ENCODE peak calls at places on chromosomes 5 and 9, in six cellular contexts. One of them, this sample, is unnamed. For H3K27me3, the result is how much of the 10 kb centered on the place peaks cover.

GRCh38 chr9:96852676-96853075 is 1.6 kb downstream of the ZNF782 start:
- DNase-seq in colonic mucosa: no peak
- DNase-seq in CD8-positive, alpha-beta T cell: no peak
- DNase-seq in mesendoderm: no peak
- DNase-seq in psoas muscle: no peak
- DNase-seq in upper lobe of right lung: no peak
- DNase-seq in this sample: no peak

GRCh38 chr9:7802666-7803065 is 3.1 kb upstream of the DMAC1 start:
- DNase-seq in CD8-positive, alpha-beta T cell: no peak
- DNase-seq in colonic mucosa: no peak
- DNase-seq in psoas muscle: no peak
- DNase-seq in upper lobe of right lung: no peak
- DNase-seq in mesendoderm: no peak
- DNase-seq in this sample: no peak

GRCh38 chr5:171616002-171616780 is 169.4 kb upstream of the SMIM23 start:
- DNase-seq in colonic mucosa: no peak
- DNase-seq in mesendoderm: peak
- DNase-seq in upper lobe of right lung: no peak
- DNase-seq in psoas muscle: no peak
- DNase-seq in CD8-positive, alpha-beta T cell: no peak
- DNase-seq in this sample: no peak

GRCh38 chr5:25995209-25995608 is 1043.2 kb downstream of the CDH9 start:
- DNase-seq in psoas muscle: no peak
- DNase-seq in CD8-positive, alpha-beta T cell: no peak
- DNase-seq in colonic mucosa: no peak
- DNase-seq in upper lobe of right lung: no peak
- DNase-seq in mesendoderm: no peak
- DNase-seq in this sample: no peak

GRCh38 chr5:6556802-6557102 is 76.1 kb downstream of the NSUN2 start:
- DNase-seq in psoas muscle: no peak
- DNase-seq in mesendoderm: no peak
- DNase-seq in colonic mucosa: no peak
- DNase-seq in CD8-positive, alpha-beta T cell: no peak
- DNase-seq in upper lobe of right lung: no peak
- DNase-seq in this sample: no peak

GRCh38 chr5:75886706-75887105 is 169.5 kb upstream of the POC5 start:
- DNase-seq in upper lobe of right lung: no peak
- DNase-seq in CD8-positive, alpha-beta T cell: no peak
- DNase-seq in colonic mucosa: no peak
- DNase-seq in mesendoderm: no peak
- DNase-seq in psoas muscle: no peak
- DNase-seq in this sample: no peak

GRCh38 chr9:97786341-97786740 is 66.7 kb upstream of the FOXE1 start:
- DNase-seq in CD8-positive, alpha-beta T cell: no peak
- DNase-seq in upper lobe of right lung: no peak
- DNase-seq in colonic mucosa: no peak
- DNase-seq in psoas muscle: no peak
- DNase-seq in mesendoderm: peak
- DNase-seq in this sample: no peak

GRCh38 chr5:154287136-154287535 is 96.6 kb downstream of the GALNT10 start:
- DNase-seq in psoas muscle: no peak
- DNase-seq in colonic mucosa: peak
- DNase-seq in CD8-positive, alpha-beta T cell: no peak
- DNase-seq in upper lobe of right lung: peak
- DNase-seq in mesendoderm: peak
- DNase-seq in this sample: peak

GRCh38 chr9:22055090-22055489 is 46.0 kb upstream of the CDKN2B start:
- DNase-seq in psoas muscle: no peak
- DNase-seq in CD8-positive, alpha-beta T cell: no peak
- DNase-seq in mesendoderm: no peak
- DNase-seq in upper lobe of right lung: no peak
- DNase-seq in colonic mucosa: no peak
- DNase-seq in this sample: no peak

GRCh38 chr5:87393331-87393730 is 19.4 kb downstream of the CCNH start:
- DNase-seq in psoas muscle: no peak
- DNase-seq in upper lobe of right lung: no peak
- DNase-seq in colonic mucosa: no peak
- DNase-seq in mesendoderm: no peak
- DNase-seq in CD8-positive, alpha-beta T cell: no peak
- DNase-seq in this sample: no peak

GRCh38 chr9:27189426-27189825 is 80.4 kb downstream of the TEK start:
- DNase-seq in CD8-positive, alpha-beta T cell: no peak
- DNase-seq in mesendoderm: peak
- DNase-seq in upper lobe of right lung: no peak
- DNase-seq in colonic mucosa: no peak
- DNase-seq in psoas muscle: no peak
- DNase-seq in this sample: no peak

GRCh38 chr5:145825751-145826180 is 9.4 kb downstream of the PRELID2 start:
- DNase-seq in colonic mucosa: no peak
- DNase-seq in CD8-positive, alpha-beta T cell: no peak
- DNase-seq in mesendoderm: peak
- DNase-seq in psoas muscle: no peak
- DNase-seq in upper lobe of right lung: no peak
- DNase-seq in this sample: no peak

GRCh38 chr5:159965031-159965837 is 43.7 kb upstream of the TTC1 start:
- DNase-seq in CD8-positive, alpha-beta T cell: no peak
- DNase-seq in psoas muscle: peak
- DNase-seq in mesendoderm: peak
- DNase-seq in upper lobe of right lung: peak
- DNase-seq in colonic mucosa: peak
- DNase-seq in this sample: peak

GRCh38 chr5:126868961-126869451 is 92.1 kb downstream of the LMNB1 start:
- DNase-seq in CD8-positive, alpha-beta T cell: no peak
- DNase-seq in colonic mucosa: no peak
- DNase-seq in psoas muscle: no peak
- DNase-seq in upper lobe of right lung: no peak
- DNase-seq in mesendoderm: peak
- DNase-seq in this sample: no peak

GRCh38 chr9:115204827-115205506 is 87.0 kb upstream of the TNC start:
- DNase-seq in psoas muscle: no peak
- DNase-seq in mesendoderm: no peak
- DNase-seq in CD8-positive, alpha-beta T cell: no peak
- DNase-seq in colonic mucosa: no peak
- DNase-seq in upper lobe of right lung: no peak
- DNase-seq in this sample: no peak

GRCh38 chr9:130662927-130663257 is 1.5 kb upstream of the PRDM12 start:
- DNase-seq in upper lobe of right lung: no peak
- DNase-seq in mesendoderm: no peak
- DNase-seq in psoas muscle: no peak
- DNase-seq in CD8-positive, alpha-beta T cell: no peak
- DNase-seq in colonic mucosa: no peak
- DNase-seq in this sample: no peak

GRCh38 chr5:6631441-6631840 is 1.4 kb downstream of the NSUN2 start:
- DNase-seq in psoas muscle: no peak
- DNase-seq in mesendoderm: no peak
- DNase-seq in upper lobe of right lung: no peak
- DNase-seq in CD8-positive, alpha-beta T cell: no peak
- DNase-seq in colonic mucosa: no peak
- DNase-seq in this sample: no peak

GRCh38 chr5:175803254-175803653 is 68.1 kb upstream of the CPLX2 start:
- DNase-seq in psoas muscle: no peak
- DNase-seq in colonic mucosa: no peak
- DNase-seq in mesendoderm: no peak
- DNase-seq in CD8-positive, alpha-beta T cell: no peak
- DNase-seq in upper lobe of right lung: no peak
- DNase-seq in this sample: no peak

GRCh38 chr5:83197326-83197725 is 120.0 kb downstream of the XRCC4 start:
- DNase-seq in psoas muscle: no peak
- DNase-seq in CD8-positive, alpha-beta T cell: no peak
- DNase-seq in mesendoderm: no peak
- DNase-seq in upper lobe of right lung: no peak
- DNase-seq in colonic mucosa: no peak
- DNase-seq in this sample: no peak

GRCh38 chr5:122844136-122844915 is 1.1 kb upstream of the SNX24 start:
- DNase-seq in psoas muscle: no peak
- DNase-seq in CD8-positive, alpha-beta T cell: no peak
- DNase-seq in upper lobe of right lung: no peak
- DNase-seq in colonic mucosa: peak
- DNase-seq in mesendoderm: peak
- DNase-seq in this sample: no peak

GRCh38 chr9:98760231-98760630 is 36.1 kb downstream of the ANKS6 start:
- DNase-seq in upper lobe of right lung: no peak
- DNase-seq in psoas muscle: no peak
- DNase-seq in CD8-positive, alpha-beta T cell: no peak
- DNase-seq in mesendoderm: no peak
- DNase-seq in colonic mucosa: no peak
- DNase-seq in this sample: no peak

GRCh38 chr5:142012792-142013388 is at the start of gene GNPDA1:
- DNase-seq in colonic mucosa: peak
- DNase-seq in upper lobe of right lung: peak
- DNase-seq in mesendoderm: peak
- DNase-seq in CD8-positive, alpha-beta T cell: peak
- DNase-seq in psoas muscle: peak
- DNase-seq in this sample: peak

GRCh38 chr9:72952914-72953313 is at the start of gene ALDH1A1:
- DNase-seq in mesendoderm: peak
- DNase-seq in psoas muscle: no peak
- DNase-seq in upper lobe of right lung: no peak
- DNase-seq in colonic mucosa: peak
- DNase-seq in CD8-positive, alpha-beta T cell: no peak
- DNase-seq in this sample: no peak

GRCh38 chr9:134789168-134789567 is 91.4 kb upstream of the FCN2 start:
- DNase-seq in CD8-positive, alpha-beta T cell: no peak
- DNase-seq in upper lobe of right lung: no peak
- DNase-seq in psoas muscle: no peak
- DNase-seq in mesendoderm: no peak
- DNase-seq in colonic mucosa: no peak
- DNase-seq in this sample: no peak

GRCh38 chr9:72650206-72650605 is 128.8 kb downstream of the TMC1 start:
- DNase-seq in CD8-positive, alpha-beta T cell: no peak
- DNase-seq in mesendoderm: no peak
- DNase-seq in upper lobe of right lung: no peak
- DNase-seq in psoas muscle: no peak
- DNase-seq in colonic mucosa: no peak
- DNase-seq in this sample: no peak

GRCh38 chr9:27247756-27248155 is 49.2 kb downstream of the EQTN start:
- DNase-seq in CD8-positive, alpha-beta T cell: no peak
- DNase-seq in psoas muscle: no peak
- DNase-seq in upper lobe of right lung: no peak
- DNase-seq in colonic mucosa: peak
- DNase-seq in mesendoderm: peak
- DNase-seq in this sample: no peak

GRCh38 chr9:22214497-22215031 is 205.5 kb upstream of the CDKN2B start:
- DNase-seq in upper lobe of right lung: no peak
- DNase-seq in psoas muscle: no peak
- DNase-seq in mesendoderm: no peak
- DNase-seq in colonic mucosa: no peak
- DNase-seq in CD8-positive, alpha-beta T cell: no peak
- DNase-seq in this sample: no peak

GRCh38 chr9:16458696-16459420 is 411.6 kb downstream of the BNC2 start:
- DNase-seq in colonic mucosa: no peak
- DNase-seq in mesendoderm: no peak
- DNase-seq in CD8-positive, alpha-beta T cell: no peak
- DNase-seq in upper lobe of right lung: no peak
- DNase-seq in psoas muscle: no peak
- DNase-seq in this sample: no peak

GRCh38 chr9:38673399-38673798 is 46.5 kb downstream of the FAM240B start:
- DNase-seq in upper lobe of right lung: no peak
- DNase-seq in mesendoderm: no peak
- DNase-seq in colonic mucosa: no peak
- DNase-seq in CD8-positive, alpha-beta T cell: no peak
- DNase-seq in psoas muscle: no peak
- DNase-seq in this sample: no peak

GRCh38 chr9:117418111-117418510 is 3.3 kb upstream of the ASTN2 start:
- DNase-seq in colonic mucosa: no peak
- DNase-seq in upper lobe of right lung: no peak
- DNase-seq in mesendoderm: no peak
- DNase-seq in psoas muscle: no peak
- DNase-seq in CD8-positive, alpha-beta T cell: no peak
- DNase-seq in this sample: no peak
- H3K27me3 ChIP-seq in colonic mucosa: under half
- H3K27me3 ChIP-seq in upper lobe of right lung: under half
- H3K27me3 ChIP-seq in mesendoderm: under half
- H3K27me3 ChIP-seq in psoas muscle: half or more
- H3K27me3 ChIP-seq in CD8-positive, alpha-beta T cell: under half
- H3K27me3 ChIP-seq in this sample: half or more

DNA sequence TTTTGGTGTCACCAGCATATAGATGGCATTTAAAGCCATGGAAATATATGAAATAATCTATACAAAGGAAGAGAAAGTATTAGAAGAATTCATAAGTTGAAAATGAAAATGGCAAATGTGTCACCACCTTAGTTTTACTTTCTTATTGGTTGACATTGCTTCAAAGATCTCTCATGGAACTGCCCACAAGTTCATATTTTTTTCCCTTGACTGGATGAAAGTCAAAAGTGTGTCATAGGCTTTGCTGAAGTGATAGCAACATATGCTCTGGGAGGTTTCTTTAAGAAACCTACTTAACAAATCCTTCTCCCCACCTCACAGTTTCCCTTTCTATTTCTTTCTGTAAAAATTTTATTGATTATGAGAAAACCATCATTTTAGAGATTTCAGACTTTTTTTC is 127.2 kb downstream of the VPS13A start:
- DNase-seq in mesendoderm: no peak
- DNase-seq in colonic mucosa: no peak
- DNase-seq in upper lobe of right lung: no peak
- DNase-seq in CD8-positive, alpha-beta T cell: no peak
- DNase-seq in psoas muscle: no peak
- DNase-seq in this sample: no peak
- H3K27ac ChIP-seq in mesendoderm: no peak
- H3K27ac ChIP-seq in colonic mucosa: no peak
- H3K27ac ChIP-seq in upper lobe of right lung: no peak
- H3K27ac ChIP-seq in CD8-positive, alpha-beta T cell: no peak
- H3K27ac ChIP-seq in psoas muscle: no peak
- H3K27ac ChIP-seq in this sample: no peak

DNA sequence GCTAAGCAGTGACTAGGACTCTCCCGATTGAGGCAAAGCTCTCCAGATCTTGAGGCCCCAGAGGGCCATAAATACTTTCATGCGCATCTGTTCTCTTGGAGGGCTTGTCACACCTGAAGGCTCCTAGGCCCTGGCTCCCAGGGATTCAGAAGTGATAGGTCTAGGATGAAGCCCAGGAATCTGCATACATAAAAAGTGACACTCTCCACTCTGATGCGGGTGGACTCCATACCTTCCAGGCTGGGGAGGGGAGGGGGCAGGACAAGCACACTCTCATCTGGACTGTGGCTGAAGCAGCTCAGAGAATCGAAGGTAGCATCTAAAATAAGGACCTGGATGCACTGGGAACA is 9.1 kb upstream of the CYSTM1 start:
- DNase-seq in mesendoderm: no peak
- DNase-seq in colonic mucosa: no peak
- DNase-seq in psoas muscle: no peak
- DNase-seq in upper lobe of right lung: no peak
- DNase-seq in CD8-positive, alpha-beta T cell: no peak
- DNase-seq in this sample: no peak
- H3K27me3 ChIP-seq in mesendoderm: under half
- H3K27me3 ChIP-seq in colonic mucosa: under half
- H3K27me3 ChIP-seq in psoas muscle: under half
- H3K27me3 ChIP-seq in upper lobe of right lung: under half
- H3K27me3 ChIP-seq in CD8-positive, alpha-beta T cell: under half
- H3K27me3 ChIP-seq in this sample: under half

DNA sequence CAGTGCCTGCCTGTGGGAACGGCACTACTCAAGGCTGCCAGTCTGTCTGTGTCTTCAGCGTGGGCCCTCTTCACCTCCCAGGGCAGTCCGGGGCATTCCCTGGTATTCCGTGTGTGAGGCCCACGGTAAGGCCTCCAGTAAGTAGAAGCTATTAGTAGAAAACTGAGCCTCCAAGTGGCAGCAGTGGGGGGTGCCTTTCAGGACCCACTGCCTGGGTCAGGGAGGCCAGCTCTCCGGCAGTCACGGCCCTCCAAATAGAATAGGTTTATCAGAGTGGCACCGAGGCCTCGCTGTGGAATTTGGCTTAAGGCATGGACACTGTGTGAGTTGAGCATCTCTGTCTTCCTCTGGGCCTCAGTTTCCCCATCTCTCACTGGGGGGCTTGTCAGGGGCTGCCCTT is 23.1 kb downstream of the ADAMTSL2 start:
- DNase-seq in mesendoderm: no peak
- DNase-seq in CD8-positive, alpha-beta T cell: no peak
- DNase-seq in upper lobe of right lung: no peak
- DNase-seq in psoas muscle: no peak
- DNase-seq in colonic mucosa: no peak
- DNase-seq in this sample: no peak
- H3K27ac ChIP-seq in mesendoderm: peak
- H3K27ac ChIP-seq in CD8-positive, alpha-beta T cell: no peak
- H3K27ac ChIP-seq in upper lobe of right lung: peak
- H3K27ac ChIP-seq in psoas muscle: no peak
- H3K27ac ChIP-seq in colonic mucosa: no peak
- H3K27ac ChIP-seq in this sample: peak

This sample was measured in heart left ventricle.